ENCODE peak calls at places on chromosomes 11 and 22, in eight cellular contexts. B is ovary; Z is HL-60; P is lower lobe of right lung; Q is transverse colon; I is IMR-90; X is CD4-positive, alpha-beta T cell; A is HCT116. Y is an unnamed sample.

GRCh38 chr11:132228756-132229325 is 858.4 kb downstream of the NTM start:
- DNase-seq in B (no peak), Z (no peak), P (no peak), Q (no peak), I (peak), X (no peak), A (no peak), Y (no peak)

GRCh38 chr22:41544671-41545476 is 604 bp upstream of the POLR3H start:
- DNase-seq in B (no peak), Z (no peak), P (no peak), Q (no peak), I (no peak), X (no peak), A (no peak), Y (no peak)

GRCh38 chr22:44783091-44783490 is 30.7 kb downstream of the ARHGAP8 start:
- DNase-seq in B (no peak), Z (no peak), P (no peak), Q (no peak), I (no peak), X (no peak), A (no peak), Y (no peak)

GRCh38 chr11:18770479-18771125 is 21.0 kb downstream of the PTPN5 start:
- DNase-seq in B (no peak), Z (no peak), P (no peak), Q (no peak), I (no peak), X (no peak), A (no peak), Y (no peak)

GRCh38 chr11:3615998-3616397 is 25.8 kb downstream of the ART5 start:
- DNase-seq in B (no peak), Z (no peak), P (no peak), Q (no peak), I (no peak), X (no peak), A (no peak), Y (no peak)

GRCh38 chr11:61908730-61909622 is 8.4 kb downstream of the RAB3IL1 start:
- DNase-seq in B (peak), Z (no peak), P (peak), Q (peak), I (no peak), X (no peak), A (no peak), Y (peak)

GRCh38 chr11:59560290-59560701 is 49.0 kb downstream of the OR4D9 start:
- DNase-seq in B (peak), Z (peak), P (no peak), Q (peak), I (peak), X (peak), A (peak), Y (no peak)

GRCh38 chr22:27670701-27671412 is 130.7 kb downstream of the MN1 start:
- DNase-seq in B (no peak), Z (no peak), P (no peak), Q (peak), I (no peak), X (no peak), A (peak), Y (peak)

GRCh38 chr11:94171693-94172440 is 43.2 kb downstream of the PANX1 start:
- DNase-seq in B (no peak), Z (peak), P (peak), Q (peak), I (peak), X (no peak), A (peak), Y (no peak)

GRCh38 chr22:23404689-23405365 is 175.3 kb downstream of the IGLL1 start:
- DNase-seq in B (peak), Z (no peak), P (no peak), Q (no peak), I (peak), X (no peak), A (no peak), Y (no peak)

GRCh38 chr11:105211806-105212531 is 72.4 kb upstream of the CARD18 start:
- DNase-seq in B (no peak), Z (no peak), P (no peak), Q (no peak), I (peak), X (no peak), A (no peak), Y (no peak)

GRCh38 chr11:91794146-91794545 is 430.5 kb upstream of the FAT3 start:
- DNase-seq in B (no peak), Z (no peak), P (no peak), Q (no peak), I (no peak), X (no peak), A (no peak), Y (no peak)

GRCh38 chr22:27063381-27063780 is 406.0 kb downstream of the MIAT start:
- DNase-seq in B (no peak), Z (no peak), P (no peak), Q (no peak), I (no peak), X (no peak), A (no peak), Y (no peak)

GRCh38 chr22:20013382-20013871 is 3.2 kb downstream of the ARVCF start:
- DNase-seq in B (peak), Z (peak), P (peak), Q (peak), I (peak), X (no peak), A (no peak), Y (peak)

GRCh38 chr11:67441082-67441683 is 2.1 kb downstream of the CORO1B start:
- DNase-seq in B (peak), Z (no peak), P (no peak), Q (no peak), I (no peak), X (no peak), A (no peak), Y (no peak)

GRCh38 chr22:50526849-50527801 is 1.7 kb upstream of the SCO2 start:
- DNase-seq in B (no peak), Z (peak), P (peak), Q (peak), I (no peak), X (no peak), A (no peak), Y (peak)

GRCh38 chr22:50529416-50530279 is at the start of gene TYMP:
- DNase-seq in B (no peak), Z (peak), P (peak), Q (peak), I (no peak), X (no peak), A (no peak), Y (peak)

GRCh38 chr22:50527921-50528681 is 1.7 kb downstream of the TYMP start:
- DNase-seq in B (no peak), Z (no peak), P (peak), Q (no peak), I (no peak), X (no peak), A (no peak), Y (no peak)

GRCh38 chr22:50530280-50530856 is 556 bp upstream of the TYMP start:
- DNase-seq in B (peak), Z (peak), P (peak), Q (peak), I (peak), X (no peak), A (peak), Y (peak)

DNA sequence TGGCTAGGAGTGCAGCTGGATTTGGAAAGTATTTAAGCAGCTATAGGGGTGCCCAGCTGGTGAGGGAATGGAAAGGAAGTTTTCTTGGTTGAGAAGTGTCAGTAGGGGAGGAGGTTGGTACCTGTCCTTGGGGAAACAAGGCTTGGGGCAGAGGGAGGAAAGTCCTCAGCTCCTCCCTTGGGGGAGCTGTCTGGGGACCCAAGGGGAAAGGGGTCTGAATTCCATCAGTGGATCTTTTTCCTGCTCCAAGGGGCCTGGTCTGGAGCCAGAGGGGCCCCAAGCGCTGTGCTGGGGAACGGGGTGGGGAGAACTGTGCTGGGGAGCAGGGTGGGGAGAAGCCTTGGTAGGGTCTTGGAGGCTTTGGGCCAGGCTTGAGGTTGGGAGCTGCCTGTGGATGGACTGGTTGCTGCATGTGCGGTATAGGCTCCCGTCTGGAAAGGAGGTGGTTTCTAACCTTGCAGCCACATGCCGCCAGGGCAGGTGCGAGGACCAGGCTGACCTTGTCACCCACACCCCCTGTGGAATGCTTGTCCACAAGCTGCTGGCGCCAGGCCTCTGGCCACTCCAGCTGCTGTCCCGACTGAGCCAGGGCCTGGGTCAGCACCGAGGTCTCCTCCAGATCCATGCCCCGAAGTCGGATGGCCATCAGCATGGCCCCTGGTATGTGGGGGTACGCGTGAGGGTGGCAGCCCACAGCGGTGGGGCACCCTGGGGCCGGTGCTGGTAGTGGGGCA is 963 bp downstream of the TYMP start:
- DNase-seq in B (no peak), Z (no peak), P (peak), Q (peak), I (no peak), X (no peak), A (no peak), Y (no peak)
- H3K27ac ChIP-seq in B (no peak), Z (no peak), P (peak), Q (peak), I (no peak), X (peak), A (peak), Y (peak)

DNA sequence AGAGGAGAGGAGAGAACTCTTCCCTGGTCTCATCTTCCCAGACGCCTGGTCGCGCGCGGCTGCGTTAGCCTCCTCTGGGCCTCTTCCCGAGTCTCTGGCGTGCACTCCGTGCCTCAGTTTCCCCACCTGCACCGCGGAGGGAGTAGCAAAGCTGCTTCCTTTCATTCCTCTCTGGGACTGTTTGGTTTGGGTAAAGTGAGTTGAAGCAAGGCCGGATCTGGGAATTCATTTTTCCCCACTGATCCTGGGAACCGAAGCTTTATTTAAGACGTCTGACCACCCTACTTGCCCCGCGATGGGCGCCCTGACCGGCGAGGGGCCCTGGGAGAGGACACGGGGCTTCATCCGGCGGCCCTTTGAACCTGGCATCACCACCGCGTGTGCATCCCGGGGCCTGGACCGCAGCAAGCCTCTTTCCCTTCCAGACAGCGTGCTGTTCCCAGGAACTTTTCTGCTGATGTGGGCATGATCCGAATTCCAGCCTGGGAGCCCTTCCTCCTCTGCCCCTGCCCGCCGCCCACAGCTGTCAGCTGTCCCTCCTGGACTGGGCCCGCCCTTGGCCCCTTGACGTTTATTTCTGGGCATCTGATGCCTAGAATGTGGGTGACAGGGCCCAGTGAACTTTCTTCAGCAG is 758 bp downstream of the LDLRAD3 start:
- DNase-seq in B (peak), Z (no peak), P (peak), Q (no peak), I (no peak), X (no peak), A (no peak), Y (no peak)
- H3K27ac ChIP-seq in B (no peak), Z (no peak), P (no peak), Q (peak), I (peak), X (no peak), A (peak), Y (peak)

GRCh38 chr11:64562723-64563351 is 28.2 kb upstream of the SLC22A12 start:
- DNase-seq in B (no peak), Z (no peak), P (peak), Q (no peak), I (no peak), X (no peak), A (no peak), Y (no peak)
- H3K27ac ChIP-seq in B (no peak), Z (no peak), P (no peak), Q (no peak), I (no peak), X (no peak), A (no peak), Y (no peak)

GRCh38 chr11:122775675-122776271 is 62.5 kb upstream of the CRTAM start:
- DNase-seq in B (no peak), Z (no peak), P (no peak), Q (no peak), I (no peak), X (no peak), A (no peak), Y (no peak)

GRCh38 chr11:122772945-122773344 is 65.4 kb upstream of the CRTAM start:
- DNase-seq in B (peak), Z (no peak), P (no peak), Q (no peak), I (peak), X (no peak), A (no peak), Y (no peak)

GRCh38 chr11:122778148-122778547 is 60.2 kb upstream of the CRTAM start:
- DNase-seq in B (no peak), Z (no peak), P (no peak), Q (no peak), I (peak), X (no peak), A (no peak), Y (no peak)

GRCh38 chr11:122776546-122776945 is 61.8 kb upstream of the CRTAM start:
- DNase-seq in B (no peak), Z (no peak), P (no peak), Q (no peak), I (no peak), X (no peak), A (no peak), Y (no peak)

DNA sequence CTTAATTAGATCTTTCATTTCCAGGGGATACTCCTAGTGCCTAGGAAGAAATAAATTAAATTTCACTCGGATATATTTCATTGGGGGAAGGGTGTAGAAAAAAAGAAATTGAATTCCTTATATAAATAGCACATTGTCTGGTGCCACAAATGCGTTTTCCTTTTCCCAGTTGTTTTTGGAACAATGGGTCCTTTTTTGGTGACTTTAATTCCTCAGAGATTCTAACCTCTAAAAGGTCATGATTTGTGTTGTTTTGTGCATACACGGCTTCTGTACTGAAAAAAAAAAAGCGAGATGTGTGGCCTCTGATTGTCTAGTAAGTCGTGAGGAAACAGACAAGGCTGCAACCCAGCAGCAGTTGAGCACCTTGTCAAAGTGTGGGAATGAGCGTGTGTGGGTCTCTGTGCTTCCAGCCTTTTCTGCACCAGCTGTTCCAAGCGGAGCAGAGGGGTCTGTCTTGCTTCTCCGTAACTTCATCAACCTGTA is 64.5 kb upstream of the CRTAM start:
- DNase-seq in B (no peak), Z (no peak), P (no peak), Q (no peak), I (no peak), X (no peak), A (no peak), Y (no peak)
- H3K27ac ChIP-seq in B (no peak), Z (no peak), P (no peak), Q (no peak), I (no peak), X (no peak), A (no peak), Y (peak)